ENCODE peak calls at places on chromosome 19, in ten cellular contexts. B is upper lobe of right lung; Z is right cardiac atrium; J is natural killer cell; W is activated T-cell treated with anti-CD3 and anti-CD28 coated beads, Interleukin-2, amount 50 U/mL, for 72 hours; U is heart right ventricle; S is left ventricle myocardium superior; L is activated B cell treated with CpG ODN at 0.5 μM for 24 hours; O is activated naive CD4-positive, alpha-beta T cell treated with anti-CD3 and anti-CD28 coated beads, Interleukin-2, amount 50 U/mL, for 72 hours; R is gastroesophageal sphincter. K is an unnamed sample.

GRCh38 chr19:532578-533484 is 1.3 kb downstream of the CDC34 start:
- ATAC-seq in B (peak), Z (peak), J (peak), W (peak), U (peak), S (peak), L (no peak), O (no peak), R (peak), K (no peak)

GRCh38 chr19:29620931-29621351 is 14.9 kb downstream of the POP4 start:
- ATAC-seq in B (no peak), Z (no peak), J (peak), W (peak), U (no peak), S (no peak), L (no peak), O (peak), R (no peak), K (peak)

GRCh38 chr19:19627442-19627715 is 641 bp downstream of the LPAR2 start:
- ATAC-seq in B (no peak), Z (no peak), J (no peak), W (peak), U (no peak), S (no peak), L (peak), O (no peak), R (no peak), K (peak)

GRCh38 chr19:30968841-30969399 is 380.3 kb downstream of the TSHZ3 start:
- ATAC-seq in B (no peak), Z (no peak), J (no peak), W (no peak), U (no peak), S (no peak), L (no peak), O (no peak), R (no peak), K (no peak)

GRCh38 chr19:2186071-2186846 is 22.5 kb downstream of the DOT1L start:
- ATAC-seq in B (peak), Z (peak), J (no peak), W (no peak), U (peak), S (peak), L (no peak), O (no peak), R (peak), K (no peak)

GRCh38 chr19:35612559-35613321 is at the start of gene HAUS5:
- ATAC-seq in B (peak), Z (peak), J (peak), W (peak), U (peak), S (peak), L (peak), O (peak), R (peak), K (peak)

GRCh38 chr19:2774953-2775555 is 8.0 kb downstream of the SGTA start:
- ATAC-seq in B (peak), Z (no peak), J (no peak), W (no peak), U (no peak), S (no peak), L (no peak), O (no peak), R (peak), K (no peak)

GRCh38 chr19:5186293-5187050 is 154.1 kb downstream of the PTPRS start:
- ATAC-seq in B (no peak), Z (no peak), J (no peak), W (no peak), U (no peak), S (no peak), L (no peak), O (no peak), R (peak), K (no peak)

GRCh38 chr19:1987197-1988187 is 28.0 kb downstream of the BTBD2 start:
- ATAC-seq in B (peak), Z (no peak), J (no peak), W (no peak), U (no peak), S (no peak), L (no peak), O (no peak), R (no peak), K (peak)

GRCh38 chr19:6271251-6271650 is 8.5 kb downstream of the MLLT1 start:
- ATAC-seq in B (no peak), Z (peak), J (no peak), W (no peak), U (peak), S (peak), L (no peak), O (no peak), R (no peak), K (no peak)

GRCh38 chr19:10433131-10433536 is 12.8 kb downstream of the PDE4A start:
- ATAC-seq in B (no peak), Z (no peak), J (no peak), W (peak), U (peak), S (peak), L (no peak), O (no peak), R (no peak), K (no peak)

GRCh38 chr19:16463991-16464575 is 7.7 kb downstream of the EPS15L1 start:
- ATAC-seq in B (no peak), Z (no peak), J (no peak), W (no peak), U (no peak), S (peak), L (no peak), O (no peak), R (no peak), K (no peak)

GRCh38 chr19:3743486-3743885 is 18.0 kb downstream of the APBA3 start:
- ATAC-seq in B (no peak), Z (no peak), J (no peak), W (no peak), U (no peak), S (no peak), L (no peak), O (no peak), R (no peak), K (no peak)

GRCh38 chr19:34994286-34994642 is 5.9 kb upstream of the GRAMD1A start:
- ATAC-seq in B (no peak), Z (no peak), J (peak), W (no peak), U (no peak), S (no peak), L (no peak), O (no peak), R (no peak), K (no peak)

GRCh38 chr19:34224996-34225658 is 29.2 kb upstream of the GARRE1 start:
- ATAC-seq in B (no peak), Z (no peak), J (peak), W (peak), U (no peak), S (no peak), L (peak), O (peak), R (no peak), K (peak)

GRCh38 chr19:29927944-29928669 is 13.9 kb upstream of the URI1 start:
- ATAC-seq in B (no peak), Z (no peak), J (no peak), W (no peak), U (no peak), S (no peak), L (no peak), O (peak), R (no peak), K (peak)

GRCh38 chr19:33430674-33431277 is 57.3 kb downstream of the CEBPG start:
- ATAC-seq in B (peak), Z (peak), J (peak), W (peak), U (peak), S (peak), L (peak), O (peak), R (no peak), K (peak)